ENCODE peak calls at places on chromosome 17, in nine cellular contexts. N is iPS DF 6.9; I is activated CD4-positive, alpha-beta memory T cell treated with anti-CD3 and anti-CD28 coated beads for 36 hours; Y is stimulated activated naive CD8-positive, alpha-beta T cell treated with anti-CD3 and anti-CD28 coated beads, Interleukin-15, Interleukin-2, amounts not matched to agents 100 U/mL and 50 U/mL, for 24 hours; M is activated naive CD8-positive, alpha-beta T cell treated with anti-CD3 and anti-CD28 coated beads, Interleukin-2, amount 50 U/mL, for 24 hours; J is effector CD4-positive, alpha-beta T cell; U is WTC11; G is Caco-2; E is RPMI8226. F is an unnamed sample.

GRCh38 chr17:51056813-51057510 is 63.7 kb downstream of the SPAG9 start:
- DNase-seq in M (no peak), Y (no peak), E (peak; percentile 60), U (peak; percentile 40), J (peak; percentile 11), I (no peak), G (no peak), N (no peak), F (peak; percentile 89)

GRCh38 chr17:76934561-76935320 is 66.5 kb downstream of the MGAT5B start:
- DNase-seq in G (peak; percentile 67), N (no peak), I (no peak), M (no peak), E (no peak), U (no peak), J (no peak), Y (no peak), F (no peak)

GRCh38 chr17:82343560-82343959 is 10.0 kb upstream of the SECTM1 start:
- DNase-seq in Y (no peak), E (peak; percentile 61), G (no peak), I (no peak), N (no peak), U (no peak), M (no peak), J (no peak), F (no peak)

GRCh38 chr17:77869665-77870132 is 88.8 kb upstream of the TNRC6C start:
- DNase-seq in N (no peak), Y (no peak), E (peak; percentile 92), M (peak; percentile 40), U (no peak), G (no peak), J (no peak), I (peak; percentile 37), F (no peak)

GRCh38 chr17:4101127-4101798 is 41.6 kb downstream of the ZZEF1 start:
- DNase-seq in N (no peak), I (peak; percentile 25), G (no peak), M (no peak), U (no peak), J (no peak), Y (no peak), E (peak; percentile 6), F (peak; percentile 7)

GRCh38 chr17:3917391-3917931 is 1.2 kb upstream of the P2RX1 start:
- DNase-seq in J (no peak), N (no peak), U (no peak), G (no peak), I (no peak), E (no peak), M (no peak), Y (no peak), F (no peak)

GRCh38 chr17:55664287-55664686 is 58.4 kb downstream of the TMEM100 start:
- DNase-seq in U (no peak), Y (no peak), M (no peak), G (no peak), J (no peak), I (no peak), E (peak; percentile 23), N (no peak), F (no peak)

GRCh38 chr17:7843536-7844291 is 9.7 kb downstream of the KDM6B start:
- DNase-seq in I (peak; percentile 90), Y (peak; percentile 92), G (peak; percentile 79), U (peak; percentile 87), N (no peak), M (peak; percentile 93), E (peak; percentile 83), J (peak; percentile 93), F (peak; percentile 73)